ENCODE peak calls at places on chromosomes 6 and 20, in six cellular contexts. U, F, I, R, V and J are unnamed samples.

GRCh38 chr6:11575408-11576033 is 38.0 kb downstream of the TMEM170B start:
- DNase-seq in U (peak; percentile 63), F (peak; percentile 85), I (peak; percentile 56), R (peak; percentile 49), V (peak; percentile 75), J (peak; percentile 84)

GRCh38 chr20:32205502-32206382 is 1.8 kb downstream of the PLAGL2 start:
- DNase-seq in U (no peak), F (peak; percentile 49), I (no peak), R (no peak), V (no peak), J (peak; percentile 41)

GRCh38 chr6:71406871-71407860 is 118.6 kb downstream of the OGFRL1 start:
- DNase-seq in U (peak; percentile 70), F (no peak), I (peak; percentile 52), R (no peak), V (no peak), J (no peak)

GRCh38 chr6:35044145-35044745 is 96.9 kb downstream of the TCP11 start:
- DNase-seq in U (peak; percentile 61), F (no peak), I (no peak), R (no peak), V (no peak), J (no peak)

GRCh38 chr6:72622094-72622540 is 253 bp downstream of the KCNQ5 start:
- DNase-seq in U (peak; percentile 69), F (peak; percentile 43), I (peak; percentile 78), R (peak; percentile 54), V (no peak), J (peak; percentile 24)

GRCh38 chr20:35018578-35019371 is 63.1 kb downstream of the MYH7B start:
- DNase-seq in U (no peak), F (no peak), I (no peak), R (no peak), V (no peak), J (no peak)

GRCh38 chr6:150766201-150766997 is 99.1 kb upstream of the MTHFD1L start:
- DNase-seq in U (no peak), F (no peak), I (no peak), R (no peak), V (no peak), J (no peak)

GRCh38 chr6:41352396-41352795 is 17.0 kb downstream of the NCR2 start:
- DNase-seq in U (no peak), F (no peak), I (peak; percentile 14), R (no peak), V (no peak), J (no peak)

GRCh38 chr6:39430968-39431523 is 108.5 kb upstream of the KCNK16 start:
- DNase-seq in U (peak; percentile 62), F (peak; percentile 31), I (peak; percentile 65), R (no peak), V (no peak), J (no peak)

GRCh38 chr6:159716247-159717086 is 10.8 kb upstream of the WTAP start:
- DNase-seq in U (no peak), F (peak; percentile 97), I (no peak), R (no peak), V (peak; percentile 68), J (peak; percentile 98)

GRCh38 chr6:48962041-48962440 is 501.0 kb downstream of the MMUT start:
- DNase-seq in U (no peak), F (no peak), I (no peak), R (no peak), V (no peak), J (no peak)

GRCh38 chr6:88492824-88493223 is 326.7 kb upstream of the CNR1 start:
- DNase-seq in U (no peak), F (peak; percentile 15), I (no peak), R (no peak), V (no peak), J (peak; percentile 28)

GRCh38 chr6:39792501-39793450 is 600 bp downstream of the DAAM2 start:
- DNase-seq in U (peak; percentile 46), F (no peak), I (peak; percentile 50), R (no peak), V (no peak), J (no peak)

GRCh38 chr6:129335792-129336191 is 374.2 kb downstream of the ARHGAP18 start:
- DNase-seq in U (no peak), F (no peak), I (no peak), R (no peak), V (no peak), J (no peak)

GRCh38 chr20:7195704-7196103 is 428.2 kb downstream of the BMP2 start:
- DNase-seq in U (no peak), F (peak; percentile 8), I (no peak), R (no peak), V (no peak), J (no peak)

GRCh38 chr6:20532881-20533280 is 1.4 kb upstream of the CDKAL1 start:
- DNase-seq in U (no peak), F (no peak), I (no peak), R (no peak), V (no peak), J (no peak)

GRCh38 chr6:20533746-20534294 is 437 bp upstream of the CDKAL1 start:
- DNase-seq in U (no peak), F (no peak), I (peak; percentile 22), R (no peak), V (no peak), J (no peak)

GRCh38 chr6:20534906-20535305 is 649 bp downstream of the CDKAL1 start:
- DNase-seq in U (no peak), F (no peak), I (peak; percentile 33), R (no peak), V (no peak), J (no peak)

GRCh38 chr6:20538131-20538662 is 3.9 kb downstream of the CDKAL1 start:
- DNase-seq in U (no peak), F (no peak), I (no peak), R (no peak), V (no peak), J (no peak)

DNA sequence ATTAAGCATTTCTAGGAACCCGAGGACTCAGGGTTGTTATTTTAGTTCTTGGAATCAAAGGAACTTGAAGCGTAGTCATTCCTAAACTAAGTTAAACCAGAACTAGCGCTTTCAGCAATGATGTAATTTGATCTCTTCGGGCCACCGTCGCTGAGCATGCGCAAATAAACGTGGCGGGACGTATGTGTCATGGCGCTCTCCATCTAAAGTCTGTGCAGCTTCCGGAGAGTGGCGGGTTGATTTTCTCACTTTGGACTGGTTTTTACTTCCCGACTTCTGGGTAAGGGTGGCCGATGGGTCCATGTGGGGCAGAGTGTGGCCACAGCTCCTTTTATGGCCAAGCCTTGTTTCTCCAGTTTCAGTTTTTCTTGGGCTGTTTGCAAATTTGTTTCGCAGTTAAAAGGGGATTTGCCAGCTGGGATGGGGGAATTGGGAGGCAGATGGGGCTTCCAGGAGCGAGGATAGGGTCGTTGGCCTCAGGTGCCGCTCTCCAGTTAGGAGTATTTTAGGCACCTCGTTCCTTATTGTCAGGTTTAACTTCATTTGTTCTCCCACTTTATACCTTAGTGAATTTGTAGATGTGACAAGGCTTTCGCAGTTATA is at the start of gene CDKAL1:
- DNase-seq in U (peak; percentile 87), F (peak; percentile 94), I (peak; percentile 88), R (peak; percentile 80), V (peak; percentile 94), J (peak; percentile 93)
- H3K4ac ChIP-seq in U (no peak within 1 kb of the TSS), F (peak within 1 kb of the TSS; percentile 60), I (no peak within 1 kb of the TSS), R (no peak within 1 kb of the TSS), V (peak within 1 kb of the TSS; percentile 86), J (peak within 1 kb of the TSS; percentile 93)

GRCh38 chr6:147903321-147903720 is 394.8 kb downstream of the SAMD5 start:
- DNase-seq in U (no peak), F (no peak), I (no peak), R (no peak), V (no peak), J (no peak)
- H3K14ac ChIP-seq in U (no peak overlapping the region), F (no peak overlapping the region), I (no peak overlapping the region), R (no peak overlapping the region), V (no peak overlapping the region), J (no peak overlapping the region)

DNA sequence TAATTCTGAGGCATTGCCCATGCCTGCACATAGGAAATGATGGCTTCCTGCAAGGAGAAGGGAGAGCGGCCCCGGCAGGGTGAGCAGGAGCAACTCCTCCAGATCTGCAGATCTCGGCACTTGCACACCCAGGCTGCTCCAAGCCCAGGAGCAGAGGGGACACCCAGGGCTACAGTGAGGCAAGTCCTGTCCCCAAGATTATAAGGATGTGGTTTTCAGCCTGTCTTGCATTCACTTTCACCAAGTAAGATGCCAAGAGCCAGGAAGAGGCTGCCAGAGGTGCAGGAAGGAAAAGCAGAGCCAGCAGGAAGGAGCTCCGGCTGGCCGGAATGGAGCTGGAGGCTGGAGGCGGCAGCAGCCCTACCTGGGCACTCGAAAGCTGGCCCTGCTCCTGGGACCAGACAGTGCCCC is 177.4 kb upstream of the CST7 start:
- DNase-seq in U (peak; percentile 22), F (no peak), I (no peak), R (no peak), V (no peak), J (no peak)
- H3K23ac ChIP-seq in U (no peak overlapping the region), F (no peak overlapping the region), I (no peak overlapping the region), R (no peak overlapping the region), V (no peak overlapping the region), J (no peak overlapping the region)

GRCh38 chr20:3281437-3281836 is 42.4 kb upstream of the SLC4A11 start:
- DNase-seq in U (no peak), F (no peak), I (no peak), R (no peak), V (no peak), J (no peak)
- H3K4ac ChIP-seq in U (no peak overlapping the region), F (no peak overlapping the region), I (no peak overlapping the region), R (no peak overlapping the region), V (no peak overlapping the region), J (no peak overlapping the region)

DNA sequence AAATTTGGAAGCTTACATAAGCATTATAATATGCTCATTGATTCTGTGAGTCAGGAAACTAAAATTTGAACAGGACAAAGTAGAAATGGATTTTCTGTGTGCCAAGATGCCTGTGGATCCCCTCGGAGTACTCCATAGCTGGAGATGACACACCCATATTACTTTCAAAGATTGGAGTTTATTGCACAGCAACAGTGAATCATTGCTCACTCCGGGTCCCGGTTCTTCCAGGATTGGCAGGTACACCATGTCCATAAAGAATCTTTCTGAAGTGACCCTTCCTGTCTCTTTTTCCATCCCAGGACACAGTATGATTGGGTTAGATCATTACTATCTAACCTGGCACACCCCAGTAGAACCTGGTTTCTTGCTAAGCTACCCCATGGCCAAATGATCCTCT is 2.7 kb upstream of the BTN2A2 start:
- DNase-seq in U (no peak), F (no peak), I (no peak), R (no peak), V (no peak), J (no peak)
- H3K14ac ChIP-seq in U (no peak overlapping the region), F (no peak overlapping the region), I (no peak overlapping the region), R (no peak overlapping the region), V (no peak overlapping the region), J (no peak overlapping the region)

GRCh38 chr6:30915591-30915946 is 1.5 kb downstream of the VARS2 start:
- DNase-seq in U (peak; percentile 44), F (peak; percentile 80), I (no peak), R (peak; percentile 67), V (peak; percentile 11), J (peak; percentile 71)

GRCh38 chr6:30914854-30915590 is 984 bp downstream of the VARS2 start:
- DNase-seq in U (no peak), F (no peak), I (no peak), R (no peak), V (no peak), J (no peak)

GRCh38 chr6:30913721-30914075 is 340 bp upstream of the VARS2 start:
- DNase-seq in U (no peak), F (no peak), I (no peak), R (no peak), V (no peak), J (no peak)

GRCh38 chr6:30912746-30913520 is 1.1 kb upstream of the VARS2 start:
- DNase-seq in U (no peak), F (no peak), I (no peak), R (no peak), V (no peak), J (no peak)

GRCh38 chr6:30914076-30914853 is at the start of gene VARS2:
- DNase-seq in U (peak; percentile 89), F (peak; percentile 87), I (peak; percentile 97), R (peak; percentile 82), V (peak; percentile 92), J (peak; percentile 88)
- H3K23ac ChIP-seq in U (no peak within 1 kb of the TSS), F (no peak within 1 kb of the TSS), I (no peak within 1 kb of the TSS), R (peak within 1 kb of the TSS; percentile 94), V (no peak within 1 kb of the TSS), J (peak within 1 kb of the TSS; percentile 92)